ENCODE peak calls at places on chromosomes 16 and 17, in four cellular contexts. One of them, this sample, is unnamed.

GRCh38 chr16:9772526-9772925 is 409.7 kb downstream of the GRIN2A start:
- DNase-seq in ACHN: no peak
- DNase-seq in activated T-helper 9 cell treated with anti-CD3 and anti-CD28 coated beads, Interleukin-2, amount 50 U/mL, for 16 hours: no peak
- DNase-seq in naive thymus-derived CD8-positive, alpha-beta T cell: no peak
- DNase-seq in this sample: no peak

GRCh38 chr16:86953631-86954465 is 363.3 kb downstream of the C16orf95 start:
- DNase-seq in activated T-helper 9 cell treated with anti-CD3 and anti-CD28 coated beads, Interleukin-2, amount 50 U/mL, for 16 hours: no peak
- DNase-seq in naive thymus-derived CD8-positive, alpha-beta T cell: no peak
- DNase-seq in ACHN: no peak
- DNase-seq in this sample: no peak

GRCh38 chr17:6455321-6455705 is 11.1 kb downstream of the PIMREG start:
- DNase-seq in ACHN: no peak
- DNase-seq in naive thymus-derived CD8-positive, alpha-beta T cell: peak; percentile 72
- DNase-seq in activated T-helper 9 cell treated with anti-CD3 and anti-CD28 coated beads, Interleukin-2, amount 50 U/mL, for 16 hours: no peak
- DNase-seq in this sample: no peak

GRCh38 chr17:19724501-19725420 is 8.4 kb upstream of the SLC47A2 start:
- DNase-seq in naive thymus-derived CD8-positive, alpha-beta T cell: peak; percentile 66
- DNase-seq in ACHN: no peak
- DNase-seq in activated T-helper 9 cell treated with anti-CD3 and anti-CD28 coated beads, Interleukin-2, amount 50 U/mL, for 16 hours: peak; percentile 30
- DNase-seq in this sample: no peak

GRCh38 chr16:54145881-54146280 is 140.7 kb downstream of the IRX3 start:
- DNase-seq in ACHN: no peak
- DNase-seq in naive thymus-derived CD8-positive, alpha-beta T cell: no peak
- DNase-seq in activated T-helper 9 cell treated with anti-CD3 and anti-CD28 coated beads, Interleukin-2, amount 50 U/mL, for 16 hours: no peak
- DNase-seq in this sample: no peak

GRCh38 chr17:29294580-29294900 is 592 bp upstream of the NUFIP2 start:
- DNase-seq in ACHN: no peak
- DNase-seq in naive thymus-derived CD8-positive, alpha-beta T cell: no peak
- DNase-seq in activated T-helper 9 cell treated with anti-CD3 and anti-CD28 coated beads, Interleukin-2, amount 50 U/mL, for 16 hours: no peak
- DNase-seq in this sample: peak; percentile 51

GRCh38 chr16:24858219-24859041 is 12.7 kb downstream of the SLC5A11 start:
- DNase-seq in ACHN: peak; percentile 77
- DNase-seq in activated T-helper 9 cell treated with anti-CD3 and anti-CD28 coated beads, Interleukin-2, amount 50 U/mL, for 16 hours: no peak
- DNase-seq in naive thymus-derived CD8-positive, alpha-beta T cell: no peak
- DNase-seq in this sample: peak; percentile 40

GRCh38 chr17:47821424-47822379 is at the start of gene OSBPL7:
- DNase-seq in activated T-helper 9 cell treated with anti-CD3 and anti-CD28 coated beads, Interleukin-2, amount 50 U/mL, for 16 hours: peak; percentile 57
- DNase-seq in naive thymus-derived CD8-positive, alpha-beta T cell: peak; percentile 84
- DNase-seq in ACHN: peak; percentile 93
- DNase-seq in this sample: peak; percentile 19

GRCh38 chr16:50305441-50306061 is 39.2 kb downstream of the ADCY7 start:
- DNase-seq in activated T-helper 9 cell treated with anti-CD3 and anti-CD28 coated beads, Interleukin-2, amount 50 U/mL, for 16 hours: no peak
- DNase-seq in ACHN: no peak
- DNase-seq in naive thymus-derived CD8-positive, alpha-beta T cell: peak; percentile 40
- DNase-seq in this sample: no peak

GRCh38 chr17:14361945-14362508 is 61.1 kb downstream of the HS3ST3B1 start:
- DNase-seq in ACHN: no peak
- DNase-seq in naive thymus-derived CD8-positive, alpha-beta T cell: no peak
- DNase-seq in activated T-helper 9 cell treated with anti-CD3 and anti-CD28 coated beads, Interleukin-2, amount 50 U/mL, for 16 hours: no peak
- DNase-seq in this sample: no peak